ENCODE peak calls at places on chromosomes 5 and 9, in seven cellular contexts. H, I, J, U, D, R and A are unnamed samples.

GRCh38 chr5:10760033-10760975 is 730 bp downstream of the DAP start:
- DNase-seq in J (peak), D (peak), R (peak), H (peak), U (peak), I (peak), A (peak)

GRCh38 chr5:72515211-72515610 is 8.0 kb upstream of the ZNF366 start:
- DNase-seq in R (peak), J (no peak), U (no peak), D (no peak), H (no peak), I (no peak), A (no peak)

GRCh38 chr5:177496111-177497010 is 1.0 kb downstream of the PDLIM7 start:
- DNase-seq in R (peak), J (peak), I (peak), U (peak), H (peak), D (no peak), A (peak)

GRCh38 chr9:113973226-113973625 is 97.1 kb downstream of the ZNF618 start:
- DNase-seq in J (no peak), D (no peak), R (no peak), H (no peak), U (no peak), I (no peak), A (no peak)

GRCh38 chr5:34895641-34896419 is 19.5 kb downstream of the RAD1 start:
- DNase-seq in U (no peak), H (no peak), I (no peak), D (no peak), R (no peak), J (no peak), A (no peak)

GRCh38 chr5:153476767-153477166 is 13.7 kb upstream of the GRIA1 start:
- DNase-seq in J (no peak), H (no peak), I (no peak), R (peak), D (no peak), U (peak), A (no peak)

GRCh38 chr9:18826248-18826647 is 206.8 kb downstream of the SAXO1 start:
- DNase-seq in I (no peak), H (no peak), R (no peak), D (no peak), U (no peak), J (no peak), A (no peak)

GRCh38 chr5:132662925-132663770 is 5.2 kb downstream of the IL13 start:
- DNase-seq in I (no peak), U (no peak), H (no peak), R (no peak), D (no peak), J (no peak), A (no peak)

GRCh38 chr5:132130918-132131715 is 57.5 kb downstream of the CSF2 start:
- DNase-seq in H (no peak), U (no peak), I (no peak), D (no peak), J (no peak), R (no peak), A (no peak)

GRCh38 chr5:146794326-146795029 is 84.1 kb downstream of the PPP2R2B start:
- DNase-seq in U (no peak), R (peak), H (no peak), I (no peak), D (no peak), J (no peak), A (no peak)

GRCh38 chr5:176870110-176870591 is 29.0 kb downstream of the HK3 start:
- DNase-seq in U (peak), R (peak), H (peak), J (peak), I (peak), D (no peak), A (no peak)

GRCh38 chr9:83167126-83167525 is 104.2 kb upstream of the RASEF start:
- DNase-seq in J (no peak), D (no peak), R (peak), U (no peak), H (no peak), I (no peak), A (no peak)

GRCh38 chr5:16727937-16728336 is 111.1 kb upstream of the RETREG1 start:
- DNase-seq in H (no peak), U (no peak), I (no peak), D (no peak), R (no peak), J (peak), A (no peak)

GRCh38 chr5:32709789-32710334 is 1.3 kb upstream of the NPR3 start:
- DNase-seq in I (peak), R (peak), H (peak), U (peak), J (peak), D (no peak), A (peak)

GRCh38 chr5:149514512-149514911 is 36.7 kb downstream of the CSNK1A1 start:
- DNase-seq in U (no peak), J (no peak), R (no peak), D (no peak), I (no peak), H (no peak), A (no peak)

GRCh38 chr9:36597412-36598178 is 24.9 kb downstream of the MELK start:
- DNase-seq in J (no peak), D (no peak), I (peak), R (peak), U (peak), H (no peak), A (no peak)

GRCh38 chr9:93620041-93620506 is 43.7 kb downstream of the PHF2 start:
- DNase-seq in D (no peak), J (peak), I (no peak), H (no peak), R (no peak), U (no peak), A (no peak)

GRCh38 chr5:78467744-78468357 is 107.4 kb downstream of the SCAMP1 start:
- DNase-seq in D (no peak), R (peak), H (no peak), I (peak), U (peak), J (no peak), A (no peak)

GRCh38 chr9:14097215-14097614 is 216.7 kb downstream of the NFIB start:
- DNase-seq in R (no peak), H (no peak), J (no peak), D (no peak), U (peak), I (no peak), A (no peak)

GRCh38 chr9:78239506-78239905 is 3.6 kb downstream of the CEP78 start:
- DNase-seq in R (peak), D (no peak), J (no peak), I (peak), H (no peak), U (no peak), A (no peak)

GRCh38 chr9:83622814-83623633 is at the start of gene IDNK:
- DNase-seq in U (peak), J (peak), I (peak), D (peak), R (peak), H (peak), A (peak)

GRCh38 chr5:88884435-88884877 is 1.5 kb upstream of the MEF2C start:
- DNase-seq in I (no peak), U (no peak), H (no peak), J (no peak), R (no peak), D (no peak), A (no peak)

GRCh38 chr9:113511856-113512761 is 48.6 kb downstream of the RGS3 start:
- DNase-seq in D (no peak), R (no peak), J (no peak), H (peak), I (no peak), U (peak), A (no peak)

GRCh38 chr5:113447651-113448050 is 12.9 kb upstream of the TSSK1B start:
- DNase-seq in R (peak), U (no peak), J (no peak), H (no peak), D (no peak), I (peak), A (no peak)

GRCh38 chr9:20526500-20527319 is 95.6 kb downstream of the MLLT3 start:
- DNase-seq in H (no peak), U (peak), D (no peak), R (no peak), I (no peak), J (no peak), A (no peak)

GRCh38 chr9:99822096-99822595 is 461 bp downstream of the NR4A3 start:
- DNase-seq in R (no peak), I (peak), U (no peak), J (no peak), D (no peak), H (no peak), A (no peak)

GRCh38 chr9:96331236-96331947 is 29.4 kb upstream of the HSD17B3 start:
- DNase-seq in I (no peak), U (no peak), J (no peak), R (peak), H (no peak), D (no peak), A (no peak)

GRCh38 chr9:97636903-97637302 is 3.3 kb downstream of the NCBP1 start:
- DNase-seq in J (no peak), I (no peak), D (no peak), R (no peak), H (no peak), U (no peak), A (no peak)
- H3K4me3 ChIP-seq in J (no peak), I (no peak), D (no peak), R (peak), H (no peak), U (no peak), A (no peak)

DNA sequence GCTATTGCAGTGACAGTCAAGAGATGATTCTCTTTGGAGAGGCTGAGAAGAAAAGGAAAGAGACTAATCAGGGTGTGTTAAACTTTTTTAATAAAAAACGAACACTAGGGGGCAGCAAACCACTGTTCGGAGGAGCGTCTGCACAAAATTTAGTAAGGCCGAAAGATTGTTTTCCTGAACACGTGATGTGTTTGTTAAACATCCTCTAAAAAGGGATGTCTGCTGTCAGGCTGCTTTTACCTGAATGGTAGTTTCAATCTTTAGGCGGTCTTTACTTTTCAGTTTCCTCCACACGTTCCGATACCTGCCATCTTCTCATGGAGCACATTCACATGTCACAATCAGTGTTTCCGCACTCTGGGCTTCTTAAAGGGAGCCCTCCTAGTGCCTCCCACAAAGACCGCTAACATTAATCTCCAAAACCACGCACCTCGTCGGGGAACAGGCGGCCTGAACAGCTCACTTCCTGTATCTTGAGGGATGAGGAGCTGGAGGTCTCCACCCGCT is 125.2 kb downstream of the GPBP1 start:
- DNase-seq in D (no peak), H (no peak), U (peak), R (peak), I (peak), J (peak), A (no peak)
- TF ChIP-seq CTCF in D (peak), H (peak), U (peak), R (peak), I (peak), J (peak), A (peak)

DNA sequence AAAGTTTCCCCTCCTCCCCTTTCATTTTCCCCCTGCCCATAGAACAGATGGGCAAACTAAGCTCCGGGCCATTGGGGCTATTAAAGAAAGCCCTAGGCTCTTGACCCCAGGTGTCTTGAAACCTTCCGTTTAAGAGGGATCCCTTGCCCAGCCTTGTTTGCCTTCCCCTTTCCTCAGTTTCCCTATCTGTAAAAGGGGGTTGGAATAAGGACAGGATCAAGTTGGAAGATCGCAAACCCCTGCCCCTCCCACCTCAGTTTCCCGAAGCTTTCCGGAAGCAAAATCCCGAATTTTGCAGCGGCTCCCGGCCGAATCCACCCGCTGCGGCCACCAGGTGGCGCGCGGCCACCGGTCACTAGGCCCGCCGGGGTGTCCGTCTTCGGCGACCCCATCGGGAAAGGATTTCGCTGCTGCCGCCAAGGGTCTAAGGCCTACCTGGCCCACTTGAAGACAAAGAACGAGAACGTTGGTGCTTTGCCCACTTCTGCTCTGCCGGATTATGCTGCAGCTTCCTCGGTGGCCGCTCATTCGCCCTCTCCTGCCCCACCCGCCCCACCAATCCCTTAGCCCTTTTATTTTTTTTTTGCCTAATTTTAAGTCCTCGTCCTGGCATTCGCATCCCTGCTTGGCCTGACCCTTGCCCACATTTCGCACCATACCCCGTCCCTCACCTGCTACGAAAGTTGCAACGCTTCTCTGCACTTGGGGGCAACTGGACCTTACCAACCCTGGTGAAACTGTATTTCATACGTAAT is 933 bp upstream of the NR6A1 start:
- DNase-seq in D (peak), I (peak), H (peak), U (peak), R (peak), J (peak), A (peak)
- H3K27ac ChIP-seq in D (peak), I (peak), H (peak), U (no peak), R (no peak), J (peak), A (peak)

DNA sequence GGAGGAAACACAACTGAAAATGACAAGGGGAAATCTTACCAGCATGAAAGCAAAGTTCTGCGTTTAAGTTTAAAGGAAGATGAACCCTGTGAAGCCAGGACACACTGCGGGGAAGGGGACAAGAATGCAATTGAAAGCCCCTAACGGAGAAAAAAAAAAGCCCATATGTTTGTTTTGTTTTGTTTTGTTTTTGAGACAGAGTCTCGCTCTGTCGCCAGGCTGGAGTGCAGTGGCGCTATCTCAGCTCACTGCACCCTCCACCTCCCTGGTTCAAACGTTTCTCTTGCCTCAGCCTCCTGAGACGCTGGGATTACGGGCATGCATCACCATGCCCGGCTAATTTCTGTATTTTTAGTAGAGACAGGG is 2.9 kb downstream of the STK10 start:
- DNase-seq in H (no peak), R (no peak), J (no peak), U (no peak), D (no peak), I (no peak), A (no peak)
- H3K4me3 ChIP-seq in H (peak), R (no peak), J (no peak), U (no peak), D (no peak), I (no peak), A (peak)

GRCh38 chr5:3377831-3378230 is 217.8 kb upstream of the IRX1 start:
- DNase-seq in J (peak), R (no peak), D (no peak), I (no peak), U (no peak), H (no peak), A (no peak)

GRCh38 chr5:3373391-3373790 is 222.2 kb upstream of the IRX1 start:
- DNase-seq in U (no peak), H (no peak), R (no peak), D (no peak), I (no peak), J (peak), A (no peak)

GRCh38 chr5:3375586-3376311 is 219.9 kb upstream of the IRX1 start:
- DNase-seq in H (no peak), J (peak), U (no peak), D (no peak), R (no peak), I (no peak), A (no peak)

GRCh38 chr5:3377176-3377575 is 218.5 kb upstream of the IRX1 start:
- DNase-seq in U (no peak), R (no peak), D (no peak), J (peak), I (no peak), H (no peak), A (no peak)

DNA sequence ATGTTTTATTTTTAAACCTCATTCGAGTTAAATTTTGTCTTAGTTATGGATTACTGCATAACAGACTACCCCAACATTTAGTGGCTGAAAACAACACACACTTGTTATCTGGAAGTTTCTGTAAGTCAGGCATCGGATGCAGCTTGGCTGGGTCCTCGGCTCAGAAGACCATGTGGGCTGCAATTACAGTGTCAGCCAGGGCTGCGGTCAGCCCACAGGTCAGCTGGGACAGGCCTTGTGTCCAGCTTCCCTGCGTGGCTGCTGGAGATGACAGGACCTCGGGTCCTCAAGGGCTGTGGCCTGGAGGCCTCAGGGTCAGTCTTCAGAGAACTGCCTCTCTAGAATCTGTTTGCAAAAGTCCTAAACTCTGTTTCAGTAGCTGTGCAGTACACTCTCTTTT is 219.0 kb upstream of the IRX1 start:
- DNase-seq in J (peak), I (no peak), U (no peak), H (no peak), R (no peak), D (no peak), A (no peak)
- TF ChIP-seq CTCF in J (no peak), I (no peak), U (no peak), H (no peak), R (no peak), D (no peak), A (no peak)

DNA sequence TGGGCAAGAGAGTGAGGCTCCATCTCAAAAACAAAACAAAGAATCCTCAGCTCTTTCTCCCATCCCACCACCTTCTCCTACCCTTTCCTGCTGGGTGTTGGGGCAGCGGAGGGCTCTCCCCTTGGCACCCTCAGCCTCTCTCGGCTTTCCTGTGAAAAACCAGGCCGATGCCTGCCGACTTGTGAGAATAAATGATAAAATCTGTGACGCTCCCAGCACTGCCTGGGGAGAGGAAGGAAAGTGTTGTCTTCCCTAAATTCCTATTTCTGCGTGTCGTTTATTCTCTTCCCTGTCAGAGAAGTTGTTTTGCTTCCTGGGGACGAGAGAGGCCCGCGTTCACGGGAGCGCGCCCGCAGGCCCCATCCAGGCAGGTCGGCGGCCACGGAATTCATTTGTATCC is 19.7 kb downstream of the NEK6 start:
- DNase-seq in D (no peak), U (no peak), I (no peak), H (no peak), J (no peak), R (no peak), A (no peak)
- H3K27ac ChIP-seq in D (no peak), U (no peak), I (peak), H (peak), J (no peak), R (no peak), A (peak)

GRCh38 chr5:174922955-174923354 is 198.6 kb downstream of the MSX2 start:
- DNase-seq in U (no peak), R (no peak), J (no peak), H (no peak), I (no peak), D (no peak), A (no peak)
- H3K4me3 ChIP-seq in U (no peak), R (no peak), J (no peak), H (no peak), I (no peak), D (no peak), A (no peak)